ENCODE peak calls at places on chromosomes 1 and 21, in seven cellular contexts. M, G, N, W, O, Y and V are unnamed samples.

GRCh38 chr1:156852414-156852874 is 6.5 kb downstream of the INSRR start:
- DNase-seq in G (peak; percentile 25), W (peak; percentile 58), Y (peak; percentile 75), M (peak; percentile 85), N (peak; percentile 81), O (no peak), V (peak; percentile 75)

GRCh38 chr1:9406111-9406510 is 113.4 kb downstream of the SPSB1 start:
- DNase-seq in N (no peak), O (no peak), G (no peak), W (no peak), M (no peak), Y (no peak), V (no peak)

GRCh38 chr1:39654291-39654690 is 14.8 kb upstream of the HEYL start:
- DNase-seq in G (peak; percentile 50), O (no peak), W (no peak), Y (peak; percentile 55), N (no peak), M (no peak), V (peak; percentile 57)

GRCh38 chr21:42133131-42133530 is 62.0 kb downstream of the UMODL1 start:
- DNase-seq in O (peak; percentile 21), M (no peak), N (no peak), W (no peak), Y (no peak), G (no peak), V (no peak)

GRCh38 chr1:92945748-92946270 is 15.5 kb downstream of the DIPK1A start:
- DNase-seq in G (no peak), M (no peak), W (no peak), N (no peak), Y (no peak), O (no peak), V (no peak)

GRCh38 chr1:243507672-243508302 is 251.9 kb downstream of the SDCCAG8 start:
- DNase-seq in O (no peak), G (no peak), W (no peak), Y (no peak), N (no peak), M (no peak), V (no peak)

GRCh38 chr1:231272880-231273279 is 31.9 kb downstream of the GNPAT start:
- DNase-seq in G (peak; percentile 18), N (no peak), Y (no peak), M (no peak), O (no peak), W (peak; percentile 34), V (no peak)

GRCh38 chr1:37037675-37038074 is 3.4 kb upstream of the GRIK3 start:
- DNase-seq in N (no peak), W (no peak), G (no peak), Y (no peak), M (no peak), O (no peak), V (no peak)

GRCh38 chr1:246795906-246796694 is 71.9 kb downstream of the SCCPDH start:
- DNase-seq in O (peak; percentile 52), Y (no peak), M (no peak), W (no peak), N (no peak), G (no peak), V (no peak)

GRCh38 chr1:188782220-188782841 is 1695.3 kb downstream of the BRINP3 start:
- DNase-seq in M (no peak), W (peak; percentile 50), O (no peak), G (peak; percentile 44), Y (no peak), N (no peak), V (no peak)

GRCh38 chr1:170836146-170836545 is 99.2 kb upstream of the MROH9 start:
- DNase-seq in M (no peak), G (peak; percentile 63), W (peak; percentile 9), O (no peak), Y (no peak), N (no peak), V (no peak)

GRCh38 chr1:228105269-228105995 is 2.3 kb upstream of the C1orf35 start:
- DNase-seq in N (no peak), Y (no peak), W (no peak), M (no peak), O (peak; percentile 70), G (no peak), V (no peak)

GRCh38 chr21:33403786-33404571 is 766 bp downstream of the IFNGR2 start:
- DNase-seq in M (peak; percentile 64), W (peak; percentile 60), Y (peak; percentile 67), G (peak; percentile 86), O (peak; percentile 92), N (peak; percentile 60), V (no peak)

GRCh38 chr1:93609536-93609935 is 72.1 kb downstream of the BCAR3 start:
- DNase-seq in W (no peak), M (no peak), N (no peak), O (no peak), Y (no peak), G (no peak), V (no peak)

GRCh38 chr1:8423702-8424538 is 106.0 kb downstream of the SLC45A1 start:
- DNase-seq in W (peak; percentile 64), N (peak; percentile 60), Y (peak; percentile 55), O (peak; percentile 83), G (peak; percentile 78), M (peak; percentile 52), V (peak; percentile 59)

GRCh38 chr1:230003409-230003808 is 63.6 kb upstream of the GALNT2 start:
- DNase-seq in O (no peak), N (no peak), G (no peak), M (no peak), W (no peak), Y (no peak), V (no peak)

GRCh38 chr1:42928859-42929258 is 29.8 kb downstream of the SLC2A1 start:
- DNase-seq in Y (no peak), W (no peak), M (no peak), O (no peak), N (no peak), G (no peak), V (no peak)

GRCh38 chr21:41851090-41851790 is 27.9 kb downstream of the PRDM15 start:
- DNase-seq in N (no peak), M (no peak), O (no peak), Y (no peak), G (no peak), W (peak; percentile 37), V (no peak)

GRCh38 chr1:40897499-40897898 is 35.3 kb upstream of the CITED4 start:
- DNase-seq in Y (no peak), W (no peak), O (no peak), N (no peak), G (peak; percentile 63), M (no peak), V (no peak)

GRCh38 chr21:34999397-34999941 is 49.6 kb downstream of the RUNX1 start:
- DNase-seq in M (no peak), G (no peak), W (peak; percentile 13), O (no peak), N (no peak), Y (no peak), V (no peak)

DNA sequence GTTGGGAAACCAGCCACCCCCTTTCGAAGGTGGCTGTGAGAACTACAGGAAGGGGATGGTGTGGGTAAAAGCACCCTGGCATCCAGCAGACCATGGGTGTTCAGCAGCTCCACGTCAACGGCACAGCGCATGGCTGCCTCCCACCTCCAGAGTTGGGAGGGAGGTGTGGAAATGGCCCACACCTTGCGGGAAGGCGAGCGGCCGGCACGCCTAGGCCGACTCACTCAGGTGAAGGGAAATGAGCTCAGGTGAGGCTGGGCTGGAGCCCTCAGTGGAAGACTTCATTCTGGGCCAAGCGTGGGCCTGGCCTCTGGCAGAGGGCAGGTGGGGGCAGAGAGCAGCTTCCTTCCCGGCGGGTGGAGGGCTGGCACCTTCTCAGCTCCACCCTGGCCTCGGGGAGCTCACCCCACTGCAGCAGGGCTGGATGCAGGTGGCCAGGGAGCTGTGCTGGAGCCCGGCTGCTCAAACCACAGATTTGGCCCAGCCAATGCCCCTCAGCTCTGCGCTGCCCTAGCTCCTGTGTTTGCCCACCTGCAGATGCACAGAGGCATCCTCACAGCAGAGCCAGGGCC is 24.8 kb upstream of the ALDH4A1 start:
- DNase-seq in W (no peak), N (no peak), G (no peak), O (no peak), M (no peak), Y (no peak), V (no peak)
- H3K27ac ChIP-seq in W (no peak overlapping the region), N (peak overlapping the region; percentile 81), G (peak overlapping the region; percentile 86), O (peak overlapping the region; percentile 6), M (peak overlapping the region; percentile 91), Y (peak overlapping the region; percentile 73), V (peak overlapping the region; percentile 72)

DNA sequence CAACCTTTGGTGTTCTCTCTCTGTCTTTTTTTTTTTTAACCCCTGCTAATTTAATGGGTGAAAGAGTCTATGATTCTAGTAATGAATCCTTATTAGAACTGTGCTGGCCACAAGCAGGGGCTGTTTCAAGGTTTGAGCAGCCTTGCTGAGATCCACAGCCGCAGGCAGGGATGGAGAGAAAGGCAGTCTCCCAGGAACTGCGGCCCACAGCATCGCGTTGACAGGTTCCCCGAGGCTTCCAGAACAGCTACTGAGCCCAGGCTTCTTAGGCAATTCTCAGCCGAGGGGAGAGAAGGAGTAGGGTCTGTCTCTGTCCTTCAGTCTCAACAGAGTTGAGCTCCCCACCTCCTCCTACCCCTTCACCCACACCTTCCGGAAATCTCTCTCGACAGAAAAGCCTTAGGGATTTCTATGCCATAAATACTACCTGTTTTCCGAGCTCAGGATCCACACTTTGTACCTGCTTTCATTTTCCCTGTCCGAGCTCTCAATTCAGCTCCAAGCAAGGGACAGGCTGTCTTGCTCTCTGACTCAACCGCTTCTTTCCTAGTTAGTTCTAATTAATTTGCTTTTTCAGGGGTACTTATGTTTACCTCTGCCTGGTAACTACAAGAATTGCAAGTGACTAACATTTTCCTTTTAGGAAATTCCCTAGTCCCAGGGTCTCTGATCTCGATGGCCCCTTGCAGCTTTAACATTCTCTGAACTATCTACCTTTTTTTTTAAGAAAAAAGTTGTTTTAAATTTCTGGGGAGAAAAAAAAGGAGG is 6.7 kb upstream of the CASZ1 start:
- DNase-seq in N (no peak), M (no peak), Y (no peak), G (no peak), W (no peak), O (peak; percentile 60), V (no peak)
- H3K27me3 ChIP-seq in N (no peaks in the 10 kb centered on the region), M (peaks cover 38% of the 10 kb centered on the region), Y (no peaks in the 10 kb centered on the region), G (peaks cover 66% of the 10 kb centered on the region), W (no peaks in the 10 kb centered on the region), O (no peaks in the 10 kb centered on the region), V (no peaks in the 10 kb centered on the region)

DNA sequence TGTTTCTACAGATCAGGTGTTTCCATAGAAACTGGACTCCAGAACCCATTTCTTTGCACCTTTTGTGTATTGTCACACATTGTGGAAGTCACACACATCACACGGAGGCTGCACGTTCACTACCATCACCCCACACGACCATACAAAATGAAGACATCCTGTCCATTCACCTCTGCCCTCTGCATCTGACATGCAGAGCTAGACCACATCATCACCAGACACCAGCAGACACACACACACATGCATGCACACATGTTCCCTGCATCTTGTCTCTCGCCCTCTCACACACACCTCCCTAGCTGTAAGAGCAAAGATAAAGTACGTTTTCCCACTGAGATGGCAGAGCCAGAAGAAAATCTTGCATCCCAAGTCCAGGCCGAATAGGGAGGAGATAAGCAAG is 617 bp downstream of the PRELP start:
- DNase-seq in O (no peak), Y (no peak), M (no peak), W (no peak), G (no peak), N (no peak), V (no peak)
- H3K27ac ChIP-seq in O (peak overlapping the region; percentile 33), Y (peak overlapping the region; percentile 16), M (peak overlapping the region; percentile 80), W (no peak overlapping the region), G (no peak overlapping the region), N (peak overlapping the region; percentile 68), V (peak overlapping the region; percentile 70)

DNA sequence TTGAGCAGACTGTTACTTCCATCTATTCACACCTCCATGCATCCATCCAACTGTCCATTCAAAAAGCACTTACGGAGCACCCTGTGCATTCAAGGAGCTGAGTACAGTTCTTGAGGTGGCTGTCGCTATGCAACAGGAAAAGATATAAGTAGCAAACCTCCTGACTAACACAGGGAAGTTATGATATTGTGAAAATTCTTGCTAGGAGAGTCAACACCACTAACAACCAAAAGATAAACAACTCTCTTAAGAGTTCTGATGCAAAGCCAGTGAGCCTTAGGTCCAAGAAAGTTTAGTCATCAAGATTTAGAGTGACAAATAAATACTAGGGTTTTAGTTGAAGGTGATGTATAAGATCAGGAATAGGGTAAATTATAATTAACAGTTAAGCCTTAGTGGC is 44.5 kb upstream of the TRIM45 start:
- DNase-seq in O (no peak), G (peak; percentile 89), M (no peak), Y (no peak), W (peak; percentile 19), N (no peak), V (no peak)
- H3K27me3 ChIP-seq in O (no peaks in the 10 kb centered on the region), G (peaks cover 7% of the 10 kb centered on the region), M (no peaks in the 10 kb centered on the region), Y (no peaks in the 10 kb centered on the region), W (no peaks in the 10 kb centered on the region), N (no peaks in the 10 kb centered on the region), V (no peaks in the 10 kb centered on the region)